ENCODE peak calls at places on chromosomes 7 and 10, in seven cellular contexts. H is AG04450, K is foreskin keratinocyte, F is IMR-90, U is heart right ventricle, A is hepatocyte, V is tibial nerve. S is an unnamed sample.

GRCh38 chr7:37942934-37943610 is 22.6 kb downstream of the EPDR1 start:
- DNase-seq in H (no peak), K (no peak), F (no peak), U (peak; percentile 80), A (peak; percentile 75), V (peak; percentile 55), S (no peak)

GRCh38 chr7:100731937-100732636 is 1.3 kb upstream of the ZAN start:
- DNase-seq in H (no peak), K (no peak), F (no peak), U (no peak), A (no peak), V (no peak), S (no peak)

GRCh38 chr10:122571892-122572291 is 11.3 kb downstream of the DMBT1 start:
- DNase-seq in H (no peak), K (no peak), F (no peak), U (no peak), A (no peak), V (no peak), S (no peak)

GRCh38 chr7:17674166-17674955 is 265.9 kb downstream of the SNX13 start:
- DNase-seq in H (no peak), K (peak; percentile 95), F (no peak), U (no peak), A (no peak), V (no peak), S (peak; percentile 95)

GRCh38 chr7:27175626-27176342 is 1.7 kb upstream of the HOXA10 start:
- DNase-seq in H (no peak), K (no peak), F (no peak), U (no peak), A (no peak), V (no peak), S (no peak)

GRCh38 chr7:3955751-3956696 is 655.0 kb downstream of the SDK1 start:
- DNase-seq in H (no peak), K (peak; percentile 75), F (peak; percentile 65), U (no peak), A (peak; percentile 37), V (no peak), S (peak; percentile 64)

GRCh38 chr10:124697443-124697836 is 46.7 kb downstream of the FAM53B start:
- DNase-seq in H (no peak), K (no peak), F (no peak), U (no peak), A (no peak), V (no peak), S (no peak)

GRCh38 chr10:93006435-93007039 is 54.1 kb upstream of the CYP26C1 start:
- DNase-seq in H (peak; percentile 41), K (no peak), F (peak; percentile 75), U (no peak), A (peak; percentile 63), V (no peak), S (no peak)

GRCh38 chr7:85851571-85852193 is 664.8 kb upstream of the SEMA3D start:
- DNase-seq in H (peak; percentile 29), K (peak; percentile 3), F (peak; percentile 69), U (no peak), A (peak; percentile 42), V (no peak), S (no peak)

GRCh38 chr7:136009488-136010079 is 32.4 kb upstream of the MTPN start:
- DNase-seq in H (peak; percentile 13), K (no peak), F (peak; percentile 58), U (no peak), A (peak; percentile 82), V (peak; percentile 21), S (no peak)

GRCh38 chr7:40879941-40880558 is 745.2 kb downstream of the SUGCT start:
- DNase-seq in H (no peak), K (no peak), F (no peak), U (no peak), A (no peak), V (no peak), S (no peak)

GRCh38 chr7:14698239-14698638 is 204.3 kb downstream of the DGKB start:
- DNase-seq in H (no peak), K (no peak), F (no peak), U (no peak), A (no peak), V (no peak), S (no peak)

GRCh38 chr7:129684777-129685176 is 73.3 kb downstream of the NRF1 start:
- DNase-seq in H (no peak), K (no peak), F (no peak), U (no peak), A (no peak), V (no peak), S (no peak)

GRCh38 chr10:760622-761021 is 71.2 kb upstream of the DIP2C start:
- DNase-seq in H (no peak), K (no peak), F (no peak), U (no peak), A (no peak), V (no peak), S (no peak)

GRCh38 chr7:122384528-122384927 is 80.0 kb upstream of the FEZF1 start:
- DNase-seq in H (no peak), K (no peak), F (no peak), U (no peak), A (no peak), V (no peak), S (no peak)

GRCh38 chr10:117754770-117755510 is 212.4 kb downstream of the EMX2 start:
- DNase-seq in H (no peak), K (no peak), F (no peak), U (no peak), A (no peak), V (no peak), S (no peak)

GRCh38 chr7:157299613-157300405 is 37.0 kb upstream of the DNAJB6 start:
- DNase-seq in H (no peak), K (no peak), F (no peak), U (no peak), A (no peak), V (no peak), S (no peak)

GRCh38 chr10:118832242-118832651 is 77.5 kb upstream of the CACUL1 start:
- DNase-seq in H (no peak), K (no peak), F (peak; percentile 13), U (peak; percentile 57), A (no peak), V (peak; percentile 52), S (no peak)

GRCh38 chr7:101121996-101122932 is 4.6 kb upstream of the SERPINE1 start:
- DNase-seq in H (peak; percentile 96), K (peak; percentile 78), F (peak; percentile 99), U (peak; percentile 64), A (peak; percentile 90), V (peak; percentile 69), S (no peak)

GRCh38 chr10:34814228-34815173 is 595 bp downstream of the PARD3 start:
- DNase-seq in H (no peak), K (no peak), F (peak; percentile 27), U (peak; percentile 56), A (peak; percentile 82), V (no peak), S (no peak)

GRCh38 chr10:133324857-133325260 is 11.8 kb downstream of the CALY start:
- DNase-seq in H (no peak), K (no peak), F (no peak), U (no peak), A (no peak), V (no peak), S (no peak)

GRCh38 chr7:120941856-120942255 is 8.7 kb upstream of the ING3 start:
- DNase-seq in H (no peak), K (no peak), F (no peak), U (no peak), A (no peak), V (no peak), S (no peak)

GRCh38 chr10:91576096-91576545 is 56.8 kb downstream of the PPP1R3C start:
- DNase-seq in H (no peak), K (no peak), F (peak; percentile 31), U (no peak), A (no peak), V (no peak), S (no peak)

GRCh38 chr7:28107960-28108359 is 72.6 kb downstream of the JAZF1 start:
- DNase-seq in H (no peak), K (no peak), F (no peak), U (no peak), A (no peak), V (no peak), S (no peak)

GRCh38 chr10:130550952-130551674 is 414.9 kb downstream of the GLRX3 start:
- DNase-seq in H (no peak), K (no peak), F (no peak), U (no peak), A (no peak), V (no peak), S (no peak)

GRCh38 chr10:42952358-42952757 is 124.5 kb upstream of the RET start:
- DNase-seq in H (no peak), K (peak; percentile 17), F (no peak), U (peak; percentile 63), A (peak; percentile 61), V (no peak), S (peak; percentile 2)

GRCh38 chr7:48611993-48612392 is 312.4 kb upstream of the CDC14C start:
- DNase-seq in H (no peak), K (peak; percentile 29), F (no peak), U (no peak), A (no peak), V (no peak), S (no peak)
- H3K27ac ChIP-seq in H (no peak overlapping the region), K (no peak overlapping the region), F (no peak overlapping the region), U (no peak overlapping the region), A (no peak overlapping the region), V (no peak overlapping the region), S (no peak overlapping the region)

DNA sequence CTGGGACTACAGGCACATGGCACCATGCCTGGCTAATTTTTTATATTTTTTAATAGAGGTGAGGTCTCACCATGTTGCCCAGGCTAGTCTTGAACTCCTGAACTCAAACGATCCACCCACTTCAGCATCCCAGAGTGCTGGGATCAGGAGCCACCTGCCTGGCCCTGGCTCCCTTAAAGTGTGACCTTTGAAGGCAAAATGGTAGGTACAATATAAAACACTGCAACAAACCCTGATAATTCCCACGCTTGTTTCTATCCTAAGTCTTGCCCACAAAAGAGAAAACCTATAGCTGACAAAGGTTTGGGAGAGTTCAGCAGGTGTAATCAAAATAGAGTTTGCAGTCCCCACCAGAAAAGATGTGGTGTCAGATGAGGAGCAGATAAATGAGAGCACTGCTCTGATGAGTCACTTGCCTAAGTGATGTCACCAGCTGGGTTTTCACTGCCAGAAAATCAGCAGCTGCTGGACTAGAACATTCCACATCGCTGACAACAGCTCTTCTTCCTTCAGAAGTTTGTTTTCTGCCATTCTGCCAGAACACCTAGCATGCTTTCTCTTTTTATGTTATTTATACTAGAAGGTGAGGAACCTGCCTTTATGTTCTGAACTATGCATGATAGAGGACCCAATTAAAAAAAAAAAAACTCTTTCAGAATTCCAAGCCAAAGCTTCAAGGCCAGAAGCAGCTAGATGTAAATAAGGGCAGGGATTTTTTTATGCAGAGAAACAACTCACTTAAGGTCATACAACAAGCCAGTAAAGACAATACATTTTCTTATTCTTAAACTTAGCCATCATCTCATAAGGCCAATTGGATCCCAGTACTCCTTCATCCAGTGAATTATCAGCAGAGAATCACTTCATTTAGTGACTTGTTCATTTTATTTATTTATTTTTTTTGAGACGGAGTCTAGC is 18.0 kb downstream of the PURB start:
- DNase-seq in H (peak; percentile 64), K (peak; percentile 63), F (peak; percentile 91), U (no peak), A (peak; percentile 62), V (no peak), S (no peak)
- H3K27ac ChIP-seq in H (no peak overlapping the region), K (no peak overlapping the region), F (no peak overlapping the region), U (no peak overlapping the region), A (peak overlapping the region; percentile 39), V (no peak overlapping the region), S (peak overlapping the region; percentile 26)

GRCh38 chr7:1920266-1920681 is 250.2 kb downstream of the ELFN1 start:
- DNase-seq in H (no peak), K (no peak), F (no peak), U (peak; percentile 14), A (no peak), V (no peak), S (no peak)
- H3K27ac ChIP-seq in H (no peak overlapping the region), K (no peak overlapping the region), F (no peak overlapping the region), U (peak overlapping the region; percentile 63), A (no peak overlapping the region), V (no peak overlapping the region), S (no peak overlapping the region)

GRCh38 chr10:80516506-80517075 is 21.1 kb upstream of the SH2D4B start:
- DNase-seq in H (no peak), K (no peak), F (no peak), U (no peak), A (no peak), V (no peak), S (no peak)
- H3K27ac ChIP-seq in H (no peak overlapping the region), K (no peak overlapping the region), F (no peak overlapping the region), U (peak overlapping the region; percentile 63), A (no peak overlapping the region), V (no peak overlapping the region), S (no peak overlapping the region)